ENCODE peak calls at places on chromosomes 6 and 20, in nine cellular contexts. One of them, this sample, is unnamed.
A peak's percentile ranks its signal among the peaks of the same experiment; 100 is the strongest.

GRCh38 chr6:130008236-130008873 is 10.0 kb upstream of the L3MBTL3 start:
- DNase-seq in fibroblast of the aortic adventitia: peak; percentile 81
- DNase-seq in stromal cell of bone marrow: no peak
- DNase-seq in NCI-H1105 treated with DMSO at 0.1 percent for 48 hours: no peak
- DNase-seq in activated T-cell treated with anti-CD3 and anti-CD28 coated beads, Interleukin-2, amount 50 U/mL, for 72 hours: no peak
- DNase-seq in stomach: no peak
- DNase-seq in NCI-H510A: no peak
- DNase-seq in ELF-1: no peak
- DNase-seq in Right ventricle myocardium superior: no peak
- DNase-seq in this sample: no peak

GRCh38 chr6:102387351-102388033 is 994.0 kb downstream of the GRIK2 start:
- DNase-seq in stromal cell of bone marrow: no peak
- DNase-seq in fibroblast of the aortic adventitia: no peak
- DNase-seq in Right ventricle myocardium superior: no peak
- DNase-seq in activated T-cell treated with anti-CD3 and anti-CD28 coated beads, Interleukin-2, amount 50 U/mL, for 72 hours: no peak
- DNase-seq in NCI-H510A: no peak
- DNase-seq in NCI-H1105 treated with DMSO at 0.1 percent for 48 hours: no peak
- DNase-seq in ELF-1: no peak
- DNase-seq in stomach: no peak
- DNase-seq in this sample: no peak

GRCh38 chr20:16027710-16028109 is 545.5 kb downstream of the KIF16B start:
- DNase-seq in ELF-1: peak; percentile 34
- DNase-seq in stromal cell of bone marrow: no peak
- DNase-seq in fibroblast of the aortic adventitia: no peak
- DNase-seq in stomach: no peak
- DNase-seq in NCI-H510A: no peak
- DNase-seq in activated T-cell treated with anti-CD3 and anti-CD28 coated beads, Interleukin-2, amount 50 U/mL, for 72 hours: no peak
- DNase-seq in NCI-H1105 treated with DMSO at 0.1 percent for 48 hours: no peak
- DNase-seq in Right ventricle myocardium superior: no peak
- DNase-seq in this sample: no peak

GRCh38 chr6:139409026-139409425 is 34.6 kb upstream of the CITED2 start:
- DNase-seq in ELF-1: peak; percentile 18
- DNase-seq in stromal cell of bone marrow: peak; percentile 49
- DNase-seq in fibroblast of the aortic adventitia: peak; percentile 89
- DNase-seq in stomach: no peak
- DNase-seq in activated T-cell treated with anti-CD3 and anti-CD28 coated beads, Interleukin-2, amount 50 U/mL, for 72 hours: no peak
- DNase-seq in Right ventricle myocardium superior: no peak
- DNase-seq in NCI-H510A: no peak
- DNase-seq in NCI-H1105 treated with DMSO at 0.1 percent for 48 hours: no peak
- DNase-seq in this sample: no peak

GRCh38 chr20:38001173-38001875 is 31.9 kb downstream of the TTI1 start:
- DNase-seq in NCI-H510A: no peak
- DNase-seq in Right ventricle myocardium superior: no peak
- DNase-seq in activated T-cell treated with anti-CD3 and anti-CD28 coated beads, Interleukin-2, amount 50 U/mL, for 72 hours: peak; percentile 39
- DNase-seq in fibroblast of the aortic adventitia: peak; percentile 75
- DNase-seq in stomach: no peak
- DNase-seq in ELF-1: no peak
- DNase-seq in NCI-H1105 treated with DMSO at 0.1 percent for 48 hours: no peak
- DNase-seq in stromal cell of bone marrow: peak; percentile 37
- DNase-seq in this sample: no peak

GRCh38 chr20:8306916-8307315 is 174.8 kb downstream of the PLCB1 start:
- DNase-seq in stomach: no peak
- DNase-seq in ELF-1: no peak
- DNase-seq in NCI-H1105 treated with DMSO at 0.1 percent for 48 hours: no peak
- DNase-seq in Right ventricle myocardium superior: no peak
- DNase-seq in NCI-H510A: no peak
- DNase-seq in stromal cell of bone marrow: no peak
- DNase-seq in activated T-cell treated with anti-CD3 and anti-CD28 coated beads, Interleukin-2, amount 50 U/mL, for 72 hours: no peak
- DNase-seq in fibroblast of the aortic adventitia: no peak
- DNase-seq in this sample: no peak

GRCh38 chr6:42369568-42369967 is 82.2 kb downstream of the TRERF1 start:
- DNase-seq in NCI-H510A: no peak
- DNase-seq in activated T-cell treated with anti-CD3 and anti-CD28 coated beads, Interleukin-2, amount 50 U/mL, for 72 hours: peak; percentile 69
- DNase-seq in stromal cell of bone marrow: no peak
- DNase-seq in fibroblast of the aortic adventitia: no peak
- DNase-seq in NCI-H1105 treated with DMSO at 0.1 percent for 48 hours: no peak
- DNase-seq in ELF-1: no peak
- DNase-seq in Right ventricle myocardium superior: no peak
- DNase-seq in stomach: peak; percentile 59
- DNase-seq in this sample: no peak

GRCh38 chr20:25211273-25211672 is 15.8 kb downstream of the ENTPD6 start:
- DNase-seq in activated T-cell treated with anti-CD3 and anti-CD28 coated beads, Interleukin-2, amount 50 U/mL, for 72 hours: no peak
- DNase-seq in stromal cell of bone marrow: no peak
- DNase-seq in fibroblast of the aortic adventitia: no peak
- DNase-seq in stomach: peak; percentile 15
- DNase-seq in NCI-H1105 treated with DMSO at 0.1 percent for 48 hours: no peak
- DNase-seq in NCI-H510A: no peak
- DNase-seq in ELF-1: no peak
- DNase-seq in Right ventricle myocardium superior: no peak
- DNase-seq in this sample: no peak

GRCh38 chr6:45184937-45185336 is 143.2 kb upstream of the RUNX2 start:
- DNase-seq in Right ventricle myocardium superior: no peak
- DNase-seq in fibroblast of the aortic adventitia: no peak
- DNase-seq in ELF-1: no peak
- DNase-seq in NCI-H1105 treated with DMSO at 0.1 percent for 48 hours: no peak
- DNase-seq in NCI-H510A: no peak
- DNase-seq in stromal cell of bone marrow: no peak
- DNase-seq in activated T-cell treated with anti-CD3 and anti-CD28 coated beads, Interleukin-2, amount 50 U/mL, for 72 hours: no peak
- DNase-seq in stomach: no peak
- DNase-seq in this sample: no peak

GRCh38 chr20:48190757-48191156 is 405.5 kb upstream of the SULF2 start:
- DNase-seq in Right ventricle myocardium superior: no peak
- DNase-seq in stromal cell of bone marrow: no peak
- DNase-seq in fibroblast of the aortic adventitia: no peak
- DNase-seq in stomach: no peak
- DNase-seq in ELF-1: no peak
- DNase-seq in activated T-cell treated with anti-CD3 and anti-CD28 coated beads, Interleukin-2, amount 50 U/mL, for 72 hours: no peak
- DNase-seq in NCI-H510A: no peak
- DNase-seq in NCI-H1105 treated with DMSO at 0.1 percent for 48 hours: no peak
- DNase-seq in this sample: no peak

GRCh38 chr20:45752747-45753146 is 30.6 kb downstream of the SPINT4 start:
- DNase-seq in activated T-cell treated with anti-CD3 and anti-CD28 coated beads, Interleukin-2, amount 50 U/mL, for 72 hours: peak; percentile 15
- DNase-seq in NCI-H510A: no peak
- DNase-seq in stromal cell of bone marrow: peak; percentile 75
- DNase-seq in NCI-H1105 treated with DMSO at 0.1 percent for 48 hours: no peak
- DNase-seq in fibroblast of the aortic adventitia: no peak
- DNase-seq in Right ventricle myocardium superior: no peak
- DNase-seq in stomach: no peak
- DNase-seq in ELF-1: no peak
- DNase-seq in this sample: no peak

GRCh38 chr20:728022-728944 is 40.0 kb downstream of the SLC52A3 start:
- DNase-seq in NCI-H1105 treated with DMSO at 0.1 percent for 48 hours: peak; percentile 58
- DNase-seq in stomach: peak; percentile 60
- DNase-seq in NCI-H510A: peak; percentile 29
- DNase-seq in fibroblast of the aortic adventitia: peak; percentile 14
- DNase-seq in activated T-cell treated with anti-CD3 and anti-CD28 coated beads, Interleukin-2, amount 50 U/mL, for 72 hours: peak; percentile 69
- DNase-seq in Right ventricle myocardium superior: peak; percentile 72
- DNase-seq in stromal cell of bone marrow: no peak
- DNase-seq in ELF-1: peak; percentile 90
- DNase-seq in this sample: peak; percentile 42

GRCh38 chr6:136751478-136751956 is 40.8 kb downstream of the MAP3K5 start:
- DNase-seq in NCI-H1105 treated with DMSO at 0.1 percent for 48 hours: no peak
- DNase-seq in stromal cell of bone marrow: no peak
- DNase-seq in Right ventricle myocardium superior: no peak
- DNase-seq in stomach: no peak
- DNase-seq in fibroblast of the aortic adventitia: peak; percentile 54
- DNase-seq in ELF-1: no peak
- DNase-seq in NCI-H510A: no peak
- DNase-seq in activated T-cell treated with anti-CD3 and anti-CD28 coated beads, Interleukin-2, amount 50 U/mL, for 72 hours: peak; percentile 44
- DNase-seq in this sample: no peak

GRCh38 chr6:156589281-156589680 is 187.9 kb upstream of the ARID1B start:
- DNase-seq in fibroblast of the aortic adventitia: peak; percentile 72
- DNase-seq in stromal cell of bone marrow: peak; percentile 74
- DNase-seq in activated T-cell treated with anti-CD3 and anti-CD28 coated beads, Interleukin-2, amount 50 U/mL, for 72 hours: no peak
- DNase-seq in NCI-H1105 treated with DMSO at 0.1 percent for 48 hours: no peak
- DNase-seq in Right ventricle myocardium superior: no peak
- DNase-seq in stomach: no peak
- DNase-seq in NCI-H510A: no peak
- DNase-seq in ELF-1: no peak
- DNase-seq in this sample: no peak

GRCh38 chr6:28336284-28337024 is 506 bp upstream of the ZSCAN31 start:
- DNase-seq in Right ventricle myocardium superior: no peak
- DNase-seq in stomach: no peak
- DNase-seq in fibroblast of the aortic adventitia: peak; percentile 31
- DNase-seq in ELF-1: no peak
- DNase-seq in NCI-H1105 treated with DMSO at 0.1 percent for 48 hours: peak; percentile 61
- DNase-seq in stromal cell of bone marrow: no peak
- DNase-seq in activated T-cell treated with anti-CD3 and anti-CD28 coated beads, Interleukin-2, amount 50 U/mL, for 72 hours: peak; percentile 27
- DNase-seq in NCI-H510A: peak; percentile 10
- DNase-seq in this sample: no peak

GRCh38 chr6:35547666-35548065 is 35.0 kb upstream of the TULP1 start:
- DNase-seq in NCI-H510A: no peak
- DNase-seq in NCI-H1105 treated with DMSO at 0.1 percent for 48 hours: no peak
- DNase-seq in fibroblast of the aortic adventitia: no peak
- DNase-seq in stomach: no peak
- DNase-seq in ELF-1: no peak
- DNase-seq in activated T-cell treated with anti-CD3 and anti-CD28 coated beads, Interleukin-2, amount 50 U/mL, for 72 hours: no peak
- DNase-seq in stromal cell of bone marrow: no peak
- DNase-seq in Right ventricle myocardium superior: no peak
- DNase-seq in this sample: no peak

GRCh38 chr6:157761926-157762325 is 61.1 kb upstream of the SNX9 start:
- DNase-seq in stromal cell of bone marrow: no peak
- DNase-seq in ELF-1: no peak
- DNase-seq in Right ventricle myocardium superior: no peak
- DNase-seq in activated T-cell treated with anti-CD3 and anti-CD28 coated beads, Interleukin-2, amount 50 U/mL, for 72 hours: no peak
- DNase-seq in NCI-H1105 treated with DMSO at 0.1 percent for 48 hours: no peak
- DNase-seq in stomach: no peak
- DNase-seq in NCI-H510A: no peak
- DNase-seq in fibroblast of the aortic adventitia: no peak
- DNase-seq in this sample: no peak

GRCh38 chr20:34516874-34517542 is 786 bp downstream of the DYNLRB1 start:
- DNase-seq in ELF-1: no peak
- DNase-seq in fibroblast of the aortic adventitia: peak; percentile 20
- DNase-seq in activated T-cell treated with anti-CD3 and anti-CD28 coated beads, Interleukin-2, amount 50 U/mL, for 72 hours: peak; percentile 46
- DNase-seq in NCI-H510A: no peak
- DNase-seq in stromal cell of bone marrow: no peak
- DNase-seq in stomach: no peak
- DNase-seq in Right ventricle myocardium superior: peak; percentile 54
- DNase-seq in NCI-H1105 treated with DMSO at 0.1 percent for 48 hours: no peak
- DNase-seq in this sample: no peak

GRCh38 chr20:21498646-21499045 is 15.2 kb downstream of the NKX2-2 start:
- DNase-seq in activated T-cell treated with anti-CD3 and anti-CD28 coated beads, Interleukin-2, amount 50 U/mL, for 72 hours: no peak
- DNase-seq in stromal cell of bone marrow: no peak
- DNase-seq in stomach: no peak
- DNase-seq in NCI-H510A: no peak
- DNase-seq in fibroblast of the aortic adventitia: no peak
- DNase-seq in Right ventricle myocardium superior: no peak
- DNase-seq in NCI-H1105 treated with DMSO at 0.1 percent for 48 hours: no peak
- DNase-seq in ELF-1: no peak
- DNase-seq in this sample: no peak

GRCh38 chr6:163585932-163586437 is 171.5 kb downstream of the QKI start:
- DNase-seq in ELF-1: no peak
- DNase-seq in NCI-H510A: no peak
- DNase-seq in fibroblast of the aortic adventitia: peak; percentile 90
- DNase-seq in Right ventricle myocardium superior: peak; percentile 72
- DNase-seq in stromal cell of bone marrow: peak; percentile 74
- DNase-seq in stomach: no peak
- DNase-seq in NCI-H1105 treated with DMSO at 0.1 percent for 48 hours: no peak
- DNase-seq in activated T-cell treated with anti-CD3 and anti-CD28 coated beads, Interleukin-2, amount 50 U/mL, for 72 hours: no peak
- DNase-seq in this sample: no peak

GRCh38 chr6:145034664-145035063 is 700.7 kb downstream of the EPM2A start:
- DNase-seq in Right ventricle myocardium superior: no peak
- DNase-seq in stomach: no peak
- DNase-seq in ELF-1: no peak
- DNase-seq in NCI-H510A: no peak
- DNase-seq in fibroblast of the aortic adventitia: no peak
- DNase-seq in stromal cell of bone marrow: no peak
- DNase-seq in activated T-cell treated with anti-CD3 and anti-CD28 coated beads, Interleukin-2, amount 50 U/mL, for 72 hours: no peak
- DNase-seq in NCI-H1105 treated with DMSO at 0.1 percent for 48 hours: no peak
- DNase-seq in this sample: no peak

GRCh38 chr6:159117541-159117940 is 51.7 kb upstream of the FNDC1 start:
- DNase-seq in NCI-H1105 treated with DMSO at 0.1 percent for 48 hours: no peak
- DNase-seq in activated T-cell treated with anti-CD3 and anti-CD28 coated beads, Interleukin-2, amount 50 U/mL, for 72 hours: no peak
- DNase-seq in ELF-1: no peak
- DNase-seq in fibroblast of the aortic adventitia: no peak
- DNase-seq in stomach: no peak
- DNase-seq in stromal cell of bone marrow: no peak
- DNase-seq in Right ventricle myocardium superior: no peak
- DNase-seq in NCI-H510A: no peak
- DNase-seq in this sample: no peak

GRCh38 chr20:37886851-37887297 is 16.1 kb upstream of the VSTM2L start:
- DNase-seq in stomach: peak; percentile 64
- DNase-seq in NCI-H510A: no peak
- DNase-seq in NCI-H1105 treated with DMSO at 0.1 percent for 48 hours: no peak
- DNase-seq in Right ventricle myocardium superior: peak; percentile 83
- DNase-seq in fibroblast of the aortic adventitia: no peak
- DNase-seq in stromal cell of bone marrow: no peak
- DNase-seq in activated T-cell treated with anti-CD3 and anti-CD28 coated beads, Interleukin-2, amount 50 U/mL, for 72 hours: no peak
- DNase-seq in ELF-1: no peak
- DNase-seq in this sample: no peak

GRCh38 chr20:54284928-54285704 is 77.2 kb downstream of the PFDN4 start:
- DNase-seq in stomach: no peak
- DNase-seq in activated T-cell treated with anti-CD3 and anti-CD28 coated beads, Interleukin-2, amount 50 U/mL, for 72 hours: peak; percentile 41
- DNase-seq in stromal cell of bone marrow: no peak
- DNase-seq in ELF-1: no peak
- DNase-seq in Right ventricle myocardium superior: no peak
- DNase-seq in fibroblast of the aortic adventitia: no peak
- DNase-seq in NCI-H1105 treated with DMSO at 0.1 percent for 48 hours: no peak
- DNase-seq in NCI-H510A: no peak
- DNase-seq in this sample: no peak

GRCh38 chr6:14819840-14820420 is 425.9 kb upstream of the JARID2 start:
- DNase-seq in NCI-H1105 treated with DMSO at 0.1 percent for 48 hours: no peak
- DNase-seq in ELF-1: no peak
- DNase-seq in Right ventricle myocardium superior: no peak
- DNase-seq in activated T-cell treated with anti-CD3 and anti-CD28 coated beads, Interleukin-2, amount 50 U/mL, for 72 hours: no peak
- DNase-seq in fibroblast of the aortic adventitia: no peak
- DNase-seq in stromal cell of bone marrow: no peak
- DNase-seq in NCI-H510A: no peak
- DNase-seq in stomach: no peak
- DNase-seq in this sample: no peak

GRCh38 chr6:11685411-11686093 is 93.1 kb downstream of the ADTRP start:
- DNase-seq in activated T-cell treated with anti-CD3 and anti-CD28 coated beads, Interleukin-2, amount 50 U/mL, for 72 hours: no peak
- DNase-seq in Right ventricle myocardium superior: no peak
- DNase-seq in ELF-1: peak; percentile 10
- DNase-seq in NCI-H510A: no peak
- DNase-seq in stromal cell of bone marrow: no peak
- DNase-seq in NCI-H1105 treated with DMSO at 0.1 percent for 48 hours: no peak
- DNase-seq in stomach: no peak
- DNase-seq in fibroblast of the aortic adventitia: peak; percentile 64
- DNase-seq in this sample: no peak

GRCh38 chr6:79762370-79762769 is 131.2 kb downstream of the SH3BGRL2 start:
- DNase-seq in NCI-H1105 treated with DMSO at 0.1 percent for 48 hours: peak; percentile 21
- DNase-seq in stomach: no peak
- DNase-seq in Right ventricle myocardium superior: no peak
- DNase-seq in ELF-1: no peak
- DNase-seq in stromal cell of bone marrow: peak; percentile 9
- DNase-seq in activated T-cell treated with anti-CD3 and anti-CD28 coated beads, Interleukin-2, amount 50 U/mL, for 72 hours: no peak
- DNase-seq in fibroblast of the aortic adventitia: peak; percentile 4
- DNase-seq in NCI-H510A: no peak
- DNase-seq in this sample: no peak

GRCh38 chr6:155495011-155495768 is 39.6 kb upstream of the NOX3 start:
- DNase-seq in stromal cell of bone marrow: peak; percentile 82
- DNase-seq in NCI-H510A: no peak
- DNase-seq in fibroblast of the aortic adventitia: peak; percentile 91
- DNase-seq in NCI-H1105 treated with DMSO at 0.1 percent for 48 hours: no peak
- DNase-seq in stomach: no peak
- DNase-seq in ELF-1: peak; percentile 77
- DNase-seq in activated T-cell treated with anti-CD3 and anti-CD28 coated beads, Interleukin-2, amount 50 U/mL, for 72 hours: no peak
- DNase-seq in Right ventricle myocardium superior: no peak
- DNase-seq in this sample: no peak

GRCh38 chr20:370151-370600 is 10.4 kb upstream of the TRIB3 start:
- DNase-seq in ELF-1: peak; percentile 51
- DNase-seq in fibroblast of the aortic adventitia: no peak
- DNase-seq in Right ventricle myocardium superior: no peak
- DNase-seq in NCI-H1105 treated with DMSO at 0.1 percent for 48 hours: no peak
- DNase-seq in stromal cell of bone marrow: no peak
- DNase-seq in activated T-cell treated with anti-CD3 and anti-CD28 coated beads, Interleukin-2, amount 50 U/mL, for 72 hours: no peak
- DNase-seq in stomach: peak; percentile 44
- DNase-seq in NCI-H510A: no peak
- DNase-seq in this sample: no peak

GRCh38 chr6:113299526-113299925 is 557.6 kb upstream of the MARCKS start:
- DNase-seq in NCI-H1105 treated with DMSO at 0.1 percent for 48 hours: peak; percentile 76
- DNase-seq in activated T-cell treated with anti-CD3 and anti-CD28 coated beads, Interleukin-2, amount 50 U/mL, for 72 hours: no peak
- DNase-seq in fibroblast of the aortic adventitia: peak; percentile 28
- DNase-seq in stromal cell of bone marrow: no peak
- DNase-seq in NCI-H510A: no peak
- DNase-seq in ELF-1: no peak
- DNase-seq in Right ventricle myocardium superior: no peak
- DNase-seq in stomach: no peak
- DNase-seq in this sample: no peak

GRCh38 chr6:139686308-139686707 is 311.9 kb upstream of the CITED2 start:
- DNase-seq in activated T-cell treated with anti-CD3 and anti-CD28 coated beads, Interleukin-2, amount 50 U/mL, for 72 hours: no peak
- DNase-seq in Right ventricle myocardium superior: no peak
- DNase-seq in stromal cell of bone marrow: peak; percentile 11
- DNase-seq in stomach: no peak
- DNase-seq in ELF-1: no peak
- DNase-seq in fibroblast of the aortic adventitia: peak; percentile 52
- DNase-seq in NCI-H1105 treated with DMSO at 0.1 percent for 48 hours: no peak
- DNase-seq in NCI-H510A: no peak
- DNase-seq in this sample: no peak

This sample was measured in caudate nucleus.